ENCODE peak calls at places on chromosomes 13 and 19, in six cellular contexts. Y is astrocyte, P is left ventricle myocardium inferior, T is body of pancreas, J is breast epithelium, A is spleen. G is an unnamed sample.
A peak's percentile ranks its signal among the peaks of the same experiment; 100 is the strongest.

GRCh38 chr19:53467138-53467502 is 413 bp upstream of the ZNF813 start:
- DNase-seq in Y (peak; percentile 2), P (peak; percentile 19), T (no peak), J (no peak), A (peak; percentile 80), G (no peak)

GRCh38 chr13:45206340-45206739 is 5.5 kb upstream of the KCTD4 start:
- DNase-seq in Y (peak; percentile 97), P (no peak), T (no peak), J (no peak), A (no peak), G (no peak)

GRCh38 chr19:2330632-2331284 is 2.3 kb downstream of the SPPL2B start:
- DNase-seq in Y (no peak), P (no peak), T (peak; percentile 53), J (no peak), A (no peak), G (no peak)

GRCh38 chr19:49637865-49638350 is 2.0 kb downstream of the RRAS start:
- DNase-seq in Y (peak; percentile 54), P (peak; percentile 92), T (peak; percentile 57), J (peak; percentile 73), A (peak; percentile 91), G (peak; percentile 95)

GRCh38 chr13:23552171-23552570 is 18.0 kb upstream of the TNFRSF19 start:
- DNase-seq in Y (no peak), P (no peak), T (no peak), J (no peak), A (no peak), G (no peak)

GRCh38 chr13:94956407-94957110 is 244.2 kb upstream of the SOX21 start:
- DNase-seq in Y (peak; percentile 25), P (no peak), T (no peak), J (no peak), A (no peak), G (no peak)

GRCh38 chr13:33125821-33126570 is 109.8 kb downstream of the KL start:
- DNase-seq in Y (peak; percentile 97), P (peak; percentile 61), T (peak; percentile 29), J (no peak), A (no peak), G (peak; percentile 92)

GRCh38 chr13:74452881-74453280 is 318.7 kb upstream of the KLF12 start:
- DNase-seq in Y (no peak), P (no peak), T (no peak), J (no peak), A (no peak), G (no peak)

GRCh38 chr19:17966497-17967257 is at the start of gene KCNN1:
- DNase-seq in Y (no peak), P (no peak), T (no peak), J (no peak), A (no peak), G (no peak)

GRCh38 chr19:4705413-4706131 is 18.1 kb downstream of the DPP9 start:
- DNase-seq in Y (no peak), P (peak; percentile 64), T (no peak), J (no peak), A (no peak), G (no peak)

GRCh38 chr19:2997720-2998119 is 20.4 kb downstream of the TLE6 start:
- DNase-seq in Y (no peak), P (no peak), T (no peak), J (no peak), A (no peak), G (no peak)

GRCh38 chr19:4896372-4896771 is 6.3 kb downstream of the ARRDC5 start:
- DNase-seq in Y (peak; percentile 12), P (no peak), T (peak; percentile 31), J (no peak), A (no peak), G (peak; percentile 52)

GRCh38 chr13:61761690-61762089 is 346.0 kb upstream of the PCDH20 start:
- DNase-seq in Y (no peak), P (no peak), T (no peak), J (no peak), A (no peak), G (no peak)

GRCh38 chr19:2333027-2333806 is 4.7 kb downstream of the SPPL2B start:
- DNase-seq in Y (no peak), P (no peak), T (peak; percentile 37), J (no peak), A (peak; percentile 85), G (no peak)

GRCh38 chr13:94209110-94209509 is 270.4 kb downstream of the DCT start:
- DNase-seq in Y (no peak), P (no peak), T (no peak), J (no peak), A (no peak), G (no peak)

GRCh38 chr13:81498969-81499368 is 1158.0 kb upstream of the SPRY2 start:
- DNase-seq in Y (no peak), P (no peak), T (no peak), J (no peak), A (no peak), G (no peak)

GRCh38 chr13:80214521-80214941 is 126.4 kb downstream of the SPRY2 start:
- DNase-seq in Y (peak; percentile 47), P (no peak), T (no peak), J (no peak), A (no peak), G (no peak)

GRCh38 chr13:112069063-112069726 is 2.2 kb downstream of the SOX1 start:
- DNase-seq in Y (no peak), P (no peak), T (no peak), J (no peak), A (peak; percentile 47), G (no peak)

GRCh38 chr19:10717054-10717355 is 874 bp upstream of the DNM2 start:
- DNase-seq in Y (no peak), P (no peak), T (no peak), J (no peak), A (no peak), G (no peak)

GRCh38 chr13:113862191-113862765 is 1.6 kb downstream of the GAS6 start:
- DNase-seq in Y (no peak), P (no peak), T (peak; percentile 11), J (peak; percentile 46), A (no peak), G (no peak)

GRCh38 chr19:19575411-19575810 is 37.3 kb downstream of the CILP2 start:
- DNase-seq in Y (no peak), P (no peak), T (no peak), J (no peak), A (no peak), G (no peak)

GRCh38 chr19:24072720-24073119 is 14.3 kb upstream of the ZNF254 start:
- DNase-seq in Y (no peak), P (no peak), T (no peak), J (no peak), A (no peak), G (no peak)

GRCh38 chr19:31171936-31172335 is 177.3 kb downstream of the TSHZ3 start:
- DNase-seq in Y (no peak), P (no peak), T (no peak), J (no peak), A (no peak), G (no peak)

GRCh38 chr13:101474419-101474957 is 22.0 kb downstream of the ITGBL1 start:
- DNase-seq in Y (peak; percentile 90), P (no peak), T (no peak), J (no peak), A (no peak), G (peak; percentile 60)

GRCh38 chr19:39307822-39308530 is 11.8 kb downstream of the IFNL1 start:
- DNase-seq in Y (no peak), P (no peak), T (no peak), J (no peak), A (peak; percentile 67), G (no peak)

GRCh38 chr13:100125946-100126345 is 37.1 kb downstream of the PCCA start:
- DNase-seq in Y (no peak), P (no peak), T (no peak), J (no peak), A (no peak), G (no peak)
- H3K9me3 ChIP-seq in Y (peaks cover 3% of the 10 kb centered on the region), P (peaks cover 14% of the 10 kb centered on the region), T (no peaks in the 10 kb centered on the region), J (peaks cover 8% of the 10 kb centered on the region), A (no peaks in the 10 kb centered on the region), G (peaks cover 5% of the 10 kb centered on the region)

DNA sequence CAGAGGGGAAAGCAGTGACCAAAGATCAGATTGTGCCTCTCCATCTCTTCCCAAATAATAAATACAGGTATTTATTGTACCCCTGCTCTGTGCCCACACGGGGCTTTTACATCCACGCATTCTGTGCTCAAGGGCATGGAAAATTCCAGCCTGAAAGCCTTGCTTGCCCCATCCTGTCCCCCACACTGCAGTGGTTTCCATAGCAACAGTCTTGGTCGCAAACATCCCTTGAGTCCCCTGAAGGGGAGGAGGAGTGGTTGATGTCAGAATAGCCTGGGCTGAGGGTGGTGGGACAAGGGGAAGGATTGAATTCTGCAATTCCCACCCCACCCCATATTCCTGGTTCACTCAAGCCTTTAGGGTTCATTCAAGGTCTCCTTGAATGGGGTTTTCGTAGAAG is 41.0 kb upstream of the USP29 start:
- DNase-seq in Y (no peak), P (no peak), T (no peak), J (no peak), A (no peak), G (no peak)
- H3K9me3 ChIP-seq in Y (no peaks in the 10 kb centered on the region), P (peaks cover 8% of the 10 kb centered on the region), T (no peaks in the 10 kb centered on the region), J (peaks cover 2% of the 10 kb centered on the region), A (no peaks in the 10 kb centered on the region), G (no peaks in the 10 kb centered on the region)

DNA sequence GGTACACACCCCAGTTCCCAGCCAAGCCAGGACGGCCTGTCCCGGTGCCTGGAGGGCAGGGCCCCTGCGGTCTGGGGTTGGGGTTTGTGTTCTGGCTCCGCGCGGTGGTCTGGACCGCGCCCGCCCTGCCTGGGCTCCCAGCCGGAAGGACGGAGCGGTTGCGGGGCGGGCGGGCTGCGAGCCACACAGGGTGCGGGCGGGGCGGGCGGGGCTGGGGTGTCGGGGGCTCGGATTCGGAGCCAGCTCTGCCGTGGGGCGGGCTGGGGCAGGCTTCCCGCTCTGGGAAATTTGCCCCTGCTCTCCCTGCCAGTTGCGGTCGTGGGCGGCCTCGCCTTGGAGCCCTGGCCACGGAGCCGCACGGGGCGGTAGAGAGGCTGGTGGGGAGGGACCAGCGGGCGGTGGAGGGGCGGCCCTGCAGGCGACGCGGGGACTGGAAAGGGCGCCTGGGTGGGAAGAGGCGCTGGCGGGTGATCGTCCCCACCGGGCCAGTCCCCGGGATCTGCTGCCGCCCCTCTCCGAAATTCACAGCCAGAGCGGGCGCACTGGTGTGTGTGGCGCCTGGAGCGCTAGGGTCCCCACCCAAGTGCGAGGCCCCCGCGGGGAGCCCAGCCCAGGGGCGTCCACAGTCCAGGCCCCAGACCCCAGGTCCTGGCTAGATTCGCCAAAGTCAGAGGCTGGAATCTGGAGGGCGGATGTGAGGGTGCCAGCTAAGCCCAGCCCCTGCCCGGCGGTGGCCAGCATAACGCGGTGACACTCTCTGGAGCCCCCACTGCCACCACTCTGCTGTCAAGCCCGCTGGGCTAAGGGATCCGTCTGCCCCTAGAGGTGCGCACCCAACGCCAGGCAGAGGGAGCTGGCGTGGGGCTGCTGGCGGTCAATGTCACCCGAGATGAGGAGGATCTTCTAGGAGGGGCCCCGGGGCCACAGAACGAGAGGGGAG is 11.0 kb upstream of the ZNF492 start:
- DNase-seq in Y (no peak), P (no peak), T (no peak), J (no peak), A (no peak), G (no peak)
- H3K9me3 ChIP-seq in Y (peaks cover 9% of the 10 kb centered on the region), P (no peaks in the 10 kb centered on the region), T (no peaks in the 10 kb centered on the region), J (no peaks in the 10 kb centered on the region), A (no peaks in the 10 kb centered on the region), G (no peaks in the 10 kb centered on the region)

GRCh38 chr13:26498524-26499208 is 58.8 kb upstream of the WASF3 start:
- DNase-seq in Y (peak; percentile 22), P (no peak), T (no peak), J (no peak), A (no peak), G (no peak)
- H3K9me3 ChIP-seq in Y (no peaks in the 10 kb centered on the region), P (no peaks in the 10 kb centered on the region), T (no peaks in the 10 kb centered on the region), J (no peaks in the 10 kb centered on the region), A (no peaks in the 10 kb centered on the region), G (no peaks in the 10 kb centered on the region)

G was measured in MG63.